ENCODE peak calls at places on chromosomes 13 and 19, in eight cellular contexts. F is IMR-90; V is activated naive CD8-positive, alpha-beta T cell treated with anti-CD3 and anti-CD28 coated beads, Interleukin-2, amount 50 U/mL, for 24 hours; H is ACHN; M is stimulated activated CD8-positive, alpha-beta memory T cell treated with anti-CD3 and anti-CD28 coated beads, Interleukin-4, amount 100 ng/mL, for 48 hours; T is naive thymus-derived CD4-positive, alpha-beta T cell; J is activated CD8-positive, alpha-beta memory T cell treated with anti-CD3 and anti-CD28 coated beads, Interleukin-2, amount 50 U/mL, for 4 hours; D is upper lobe of left lung. A is an unnamed sample.

GRCh38 chr19:34232566-34233481 is 21.5 kb upstream of the GARRE1 start:
- DNase-seq in F (peak; percentile 96), V (no peak), H (peak; percentile 70), M (peak; percentile 40), T (no peak), J (no peak), D (no peak), A (peak; percentile 95)

GRCh38 chr19:14450168-14450874 is 17.2 kb downstream of the PKN1 start:
- DNase-seq in F (no peak), V (peak; percentile 80), H (peak; percentile 56), M (peak; percentile 91), T (no peak), J (no peak), D (no peak), A (peak; percentile 30)

GRCh38 chr13:105925496-105925895 is 610.0 kb downstream of the EFNB2 start:
- DNase-seq in F (peak; percentile 83), V (no peak), H (no peak), M (no peak), T (no peak), J (no peak), D (no peak), A (peak; percentile 57)

GRCh38 chr13:73542446-73542845 is 483.6 kb downstream of the KLF5 start:
- DNase-seq in F (no peak), V (no peak), H (no peak), M (no peak), T (no peak), J (no peak), D (no peak), A (no peak)

GRCh38 chr19:51637362-51637978 is 7.3 kb upstream of the SIGLEC5 start:
- DNase-seq in F (no peak), V (no peak), H (peak; percentile 25), M (no peak), T (no peak), J (no peak), D (no peak), A (no peak)

GRCh38 chr13:97843201-97843600 is 110.3 kb upstream of the IPO5 start:
- DNase-seq in F (no peak), V (no peak), H (no peak), M (no peak), T (no peak), J (no peak), D (no peak), A (no peak)

GRCh38 chr19:42528354-42529247 is at the start of gene CEACAM1:
- DNase-seq in F (no peak), V (peak; percentile 48), H (peak; percentile 8), M (peak; percentile 57), T (no peak), J (peak; percentile 49), D (peak; percentile 80), A (peak; percentile 23)

GRCh38 chr13:51785592-51786424 is 18.2 kb downstream of the DHRS12 start:
- DNase-seq in F (peak; percentile 44), V (no peak), H (no peak), M (no peak), T (no peak), J (no peak), D (peak; percentile 54), A (peak; percentile 76)

GRCh38 chr13:112521073-112521685 is 66.8 kb downstream of the TUBGCP3 start:
- DNase-seq in F (peak; percentile 47), V (no peak), H (no peak), M (no peak), T (no peak), J (no peak), D (no peak), A (no peak)

GRCh38 chr19:52066258-52066866 is 17.7 kb upstream of the ZNF432 start:
- DNase-seq in F (no peak), V (no peak), H (no peak), M (no peak), T (no peak), J (no peak), D (no peak), A (no peak)

GRCh38 chr19:58559275-58560006 is 1.0 kb upstream of the UBE2M start:
- DNase-seq in F (peak; percentile 89), V (peak; percentile 89), H (peak; percentile 92), M (peak; percentile 90), T (no peak), J (peak; percentile 56), D (peak; percentile 92), A (peak; percentile 94)

GRCh38 chr19:5609881-5610280 is 12.7 kb downstream of the SAFB2 start:
- DNase-seq in F (no peak), V (no peak), H (no peak), M (no peak), T (no peak), J (no peak), D (no peak), A (no peak)

GRCh38 chr19:2054763-2055162 is 3.7 kb upstream of the MKNK2 start:
- DNase-seq in F (no peak), V (no peak), H (no peak), M (no peak), T (no peak), J (no peak), D (no peak), A (no peak)

GRCh38 chr19:18526316-18526715 is 4.4 kb upstream of the ELL start:
- DNase-seq in F (no peak), V (no peak), H (no peak), M (no peak), T (no peak), J (no peak), D (no peak), A (no peak)

GRCh38 chr19:49983645-49984229 is 22.8 kb upstream of the SIGLEC11 start:
- DNase-seq in F (peak; percentile 37), V (peak; percentile 85), H (peak; percentile 47), M (peak; percentile 94), T (peak; percentile 66), J (peak; percentile 81), D (peak; percentile 61), A (peak; percentile 53)

GRCh38 chr13:72920097-72920496 is 138.2 kb downstream of the PIBF1 start:
- DNase-seq in F (peak; percentile 11), V (no peak), H (no peak), M (no peak), T (no peak), J (no peak), D (no peak), A (no peak)

GRCh38 chr19:39913682-39914333 is 20.6 kb downstream of the FCGBP start:
- DNase-seq in F (no peak), V (no peak), H (no peak), M (no peak), T (no peak), J (no peak), D (no peak), A (no peak)

GRCh38 chr13:50122465-50122864 is 107.2 kb downstream of the KCNRG start:
- DNase-seq in F (no peak), V (no peak), H (no peak), M (no peak), T (no peak), J (no peak), D (no peak), A (no peak)

GRCh38 chr13:100854091-100854490 is 179.5 kb upstream of the TMTC4 start:
- DNase-seq in F (no peak), V (no peak), H (no peak), M (no peak), T (no peak), J (no peak), D (no peak), A (no peak)

GRCh38 chr13:114088863-114089262 is 43.6 kb downstream of the RASA3 start:
- DNase-seq in F (no peak), V (no peak), H (no peak), M (no peak), T (no peak), J (no peak), D (no peak), A (no peak)

GRCh38 chr13:40619479-40619814 is 47.0 kb downstream of the FOXO1 start:
- DNase-seq in F (no peak), V (no peak), H (no peak), M (no peak), T (no peak), J (no peak), D (no peak), A (no peak)

GRCh38 chr19:40006273-40006691 is 9.4 kb downstream of the ZNF546 start:
- DNase-seq in F (peak; percentile 95), V (no peak), H (peak; percentile 34), M (no peak), T (no peak), J (no peak), D (no peak), A (peak; percentile 59)

GRCh38 chr13:52374389-52374788 is 31.6 kb downstream of the THSD1 start:
- DNase-seq in F (no peak), V (no peak), H (no peak), M (no peak), T (no peak), J (no peak), D (no peak), A (no peak)

GRCh38 chr13:61111529-61111928 is 304.1 kb downstream of the PCDH20 start:
- DNase-seq in F (no peak), V (no peak), H (no peak), M (no peak), T (no peak), J (no peak), D (no peak), A (no peak)

GRCh38 chr19:7868671-7869452 is 5.3 kb downstream of the PRR36 start:
- DNase-seq in F (peak; percentile 44), V (peak; percentile 84), H (peak; percentile 82), M (peak; percentile 87), T (peak; percentile 51), J (peak; percentile 84), D (peak; percentile 83), A (peak; percentile 72)

GRCh38 chr19:51415187-51415586 is 2.3 kb downstream of the SIGLEC10 start:
- DNase-seq in F (no peak), V (no peak), H (no peak), M (no peak), T (no peak), J (no peak), D (no peak), A (no peak)

GRCh38 chr13:36887758-36888521 is 32.1 kb downstream of the SMAD9 start:
- DNase-seq in F (no peak), V (no peak), H (no peak), M (no peak), T (no peak), J (no peak), D (no peak), A (no peak)

GRCh38 chr13:40624338-40624737 is 42.1 kb downstream of the FOXO1 start:
- DNase-seq in F (no peak), V (peak; percentile 55), H (no peak), M (peak; percentile 62), T (no peak), J (peak; percentile 53), D (no peak), A (peak; percentile 28)

GRCh38 chr13:68749801-68750200 is 1357.8 kb upstream of the ATXN8OS start:
- DNase-seq in F (no peak), V (no peak), H (no peak), M (no peak), T (no peak), J (no peak), D (no peak), A (no peak)

GRCh38 chr19:49870309-49870901 is 3.0 kb upstream of the PNKP start:
- DNase-seq in F (no peak), V (no peak), H (no peak), M (no peak), T (no peak), J (no peak), D (no peak), A (no peak)

GRCh38 chr13:50898338-50898737 is 11.3 kb upstream of the RNASEH2B start:
- DNase-seq in F (no peak), V (no peak), H (no peak), M (no peak), T (no peak), J (no peak), D (no peak), A (no peak)